ENCODE peak calls at places on chromosome X, in five cellular contexts. Q is K562, H is GM12878, W is HepG2, C is H1. E is an unnamed sample.

GRCh38 chrX:25020391-25021131 is 4.8 kb upstream of the ARX start:
- DNase-seq in Q (peak), H (no peak), W (no peak), C (no peak), E (peak)

GRCh38 chrX:55919367-55920221 is 202.0 kb downstream of the RRAGB start:
- DNase-seq in Q (no peak), H (peak), W (no peak), C (no peak), E (no peak)

GRCh38 chrX:134547047-134547679 is 87.2 kb downstream of the HPRT1 start:
- DNase-seq in Q (no peak), H (no peak), W (no peak), C (no peak), E (no peak)

GRCh38 chrX:3129256-3129655 is 88.0 kb downstream of the ARSF start:
- DNase-seq in Q (no peak), H (no peak), W (no peak), C (no peak), E (no peak)

GRCh38 chrX:10756365-10756915 is 136.1 kb upstream of the MID1 start:
- DNase-seq in Q (no peak), H (no peak), W (no peak), C (no peak), E (no peak)

GRCh38 chrX:103187953-103188475 is 26.9 kb upstream of the BEX4 start:
- DNase-seq in Q (no peak), H (no peak), W (no peak), C (no peak), E (no peak)

GRCh38 chrX:63282077-63282476 is 69.1 kb downstream of the SPIN4 start:
- DNase-seq in Q (no peak), H (no peak), W (no peak), C (no peak), E (no peak)

GRCh38 chrX:124925681-124926080 is 394.0 kb upstream of the TEX13C start:
- DNase-seq in Q (no peak), H (no peak), W (no peak), C (no peak), E (no peak)

GRCh38 chrX:50638123-50638522 is 167.5 kb upstream of the DGKK start:
- DNase-seq in Q (no peak), H (no peak), W (no peak), C (no peak), E (no peak)

GRCh38 chrX:24902808-24903207 is 113.0 kb downstream of the ARX start:
- DNase-seq in Q (no peak), H (no peak), W (no peak), C (no peak), E (no peak)

GRCh38 chrX:23383411-23383810 is 48.8 kb downstream of the PTCHD1 start:
- DNase-seq in Q (no peak), H (no peak), W (no peak), C (no peak), E (no peak)

GRCh38 chrX:134692233-134692632 is 34.0 kb upstream of the PLAC1 start:
- DNase-seq in Q (no peak), H (no peak), W (no peak), C (no peak), E (no peak)

GRCh38 chrX:78333521-78333920 is 6.1 kb upstream of the CYSLTR1 start:
- DNase-seq in Q (no peak), H (no peak), W (no peak), C (no peak), E (no peak)

GRCh38 chrX:52933976-52934703 is 24.2 kb downstream of the FAM156A start:
- DNase-seq in Q (no peak), H (no peak), W (no peak), C (no peak), E (no peak)

GRCh38 chrX:7225338-7225737 is 77.4 kb upstream of the PUDP start:
- DNase-seq in Q (no peak), H (no peak), W (no peak), C (no peak), E (no peak)

GRCh38 chrX:154368630-154369452 is 5.6 kb downstream of the FLNA start:
- DNase-seq in Q (peak), H (peak), W (peak), C (no peak), E (peak)

GRCh38 chrX:153794018-153794896 is at the start of the genes IDH3G and SSR4:
- DNase-seq in Q (peak), H (peak), W (peak), C (peak), E (peak)

GRCh38 chrX:38804481-38805293 is 3.4 kb downstream of the MID1IP1 start:
- DNase-seq in Q (no peak), H (no peak), W (no peak), C (no peak), E (peak)

GRCh38 chrX:76428243-76429130 is 977 bp downstream of the MAGEE1 start:
- DNase-seq in Q (no peak), H (no peak), W (no peak), C (no peak), E (peak)

GRCh38 chrX:111823068-111823467 is 52.9 kb upstream of the TRPC5OS start:
- DNase-seq in Q (peak), H (no peak), W (no peak), C (peak), E (peak)

GRCh38 chrX:70452143-70452733 is 7.6 kb downstream of the DLG3 start:
- DNase-seq in Q (peak), H (no peak), W (peak), C (no peak), E (peak)

GRCh38 chrX:67652581-67652980 is 108.8 kb downstream of the AR start:
- DNase-seq in Q (no peak), H (no peak), W (no peak), C (no peak), E (no peak)

GRCh38 chrX:9700555-9700954 is 65.1 kb downstream of the GPR143 start:
- DNase-seq in Q (no peak), H (no peak), W (no peak), C (no peak), E (peak)

GRCh38 chrX:148552775-148553174 is 52.4 kb downstream of the AFF2 start:
- DNase-seq in Q (no peak), H (no peak), W (no peak), C (no peak), E (no peak)

GRCh38 chrX:39652336-39652735 is 445.4 kb downstream of the BCOR start:
- DNase-seq in Q (peak), H (no peak), W (no peak), C (no peak), E (peak)

GRCh38 chrX:2514131-2514530 is 13.4 kb upstream of the DHRSX start:
- DNase-seq in Q (no peak), H (no peak), W (no peak), C (no peak), E (no peak)

GRCh38 chrX:149060921-149061320 is 444.2 kb downstream of the IDS start:
- DNase-seq in Q (no peak), H (no peak), W (no peak), C (no peak), E (no peak)

GRCh38 chrX:3664921-3665320 is 48.5 kb downstream of the PRKX start:
- DNase-seq in Q (no peak), H (no peak), W (no peak), C (no peak), E (no peak)

GRCh38 chrX:23292979-23293651 is 41.5 kb upstream of the PTCHD1 start:
- DNase-seq in Q (no peak), H (no peak), W (no peak), C (no peak), E (no peak)

GRCh38 chrX:104707572-104707971 is 141.6 kb downstream of the IL1RAPL2 start:
- DNase-seq in Q (no peak), H (no peak), W (no peak), C (no peak), E (no peak)

GRCh38 chrX:41922694-41923171 is 621 bp downstream of the CASK start:
- DNase-seq in Q (peak), H (no peak), W (no peak), C (no peak), E (peak)

GRCh38 chrX:41919870-41920269 is 3.5 kb downstream of the CASK start:
- DNase-seq in Q (no peak), H (no peak), W (no peak), C (no peak), E (no peak)

GRCh38 chrX:41923257-41923924 is at the start of gene CASK:
- DNase-seq in Q (peak), H (peak), W (peak), C (peak), E (peak)

GRCh38 chrX:41922125-41922521 is 1.2 kb downstream of the CASK start:
- DNase-seq in Q (no peak), H (no peak), W (no peak), C (no peak), E (no peak)

DNA sequence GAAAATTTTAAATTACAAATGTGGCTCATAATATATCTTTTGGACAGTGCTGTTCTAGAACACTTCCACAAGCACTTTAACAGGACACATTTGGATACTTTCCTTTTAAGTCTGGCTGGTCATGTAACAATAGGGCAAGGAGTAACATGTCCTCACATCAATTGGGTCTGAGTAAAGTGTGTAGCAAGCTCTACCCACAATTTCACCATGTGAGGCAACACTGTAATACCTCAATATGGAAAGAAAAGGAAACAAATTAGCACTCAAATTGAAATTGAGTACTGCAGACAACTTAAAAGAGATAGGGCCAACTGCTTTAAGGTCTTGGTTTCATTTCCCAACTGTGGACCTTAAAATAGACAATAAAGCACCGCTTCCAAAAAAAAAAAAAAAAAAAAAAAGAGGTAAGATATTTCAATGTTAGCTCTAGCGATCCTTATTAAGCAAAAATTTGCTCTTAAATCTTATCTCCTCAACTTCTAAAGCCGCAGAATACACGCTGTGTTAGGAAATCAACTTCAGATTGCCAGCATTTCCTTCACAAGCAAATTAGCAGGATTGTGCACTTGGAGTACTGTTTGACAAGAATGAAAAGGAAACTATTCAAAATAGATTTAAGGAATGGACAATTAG is 1.7 kb downstream of the CASK start:
- DNase-seq in Q (no peak), H (peak), W (peak), C (no peak), E (no peak)
- TF ChIP-seq ATF2 in Q (no peak), H (no peak), W (no peak), C (no peak), E (no peak)

GRCh38 chrX:47662144-47662657 is 3.2 kb upstream of the UXT start:
- DNase-seq in Q (peak), H (no peak), W (no peak), C (no peak), E (no peak)
- TF ChIP-seq ATF2 in Q (no peak), H (no peak), W (no peak), C (no peak), E (no peak)

GRCh38 chrX:108415891-108416290 is 22.3 kb downstream of the COL4A6 start:
- DNase-seq in Q (no peak), H (no peak), W (no peak), C (no peak), E (no peak)
- TF ChIP-seq ATF2 in Q (no peak), H (no peak), W (no peak), C (no peak), E (no peak)

GRCh38 chrX:115372026-115372610 is 82.6 kb downstream of the LUZP4 start:
- DNase-seq in Q (no peak), H (no peak), W (no peak), C (no peak), E (no peak)
- TF ChIP-seq ATF2 in Q (no peak), H (no peak), W (no peak), C (no peak), E (no peak)